ENCODE peak calls at places on chromosome 15, in ten cellular contexts. S is WTC11; O is activated CD4-positive, alpha-beta T cell treated with anti-CD3 and anti-CD28 coated beads, Interleukin-2, amount 50 U/mL, for 24 hours; R is heart right ventricle; E is C1 segment of cervical spinal cord; M is frontal cortex; L is G401; G is AG08395; P is epithelial cell of esophagus; B is NCI-H1092. C is an unnamed sample.
A peak's percentile ranks its signal among the peaks of the same experiment; 100 is the strongest.

GRCh38 chr15:80902298-80902801 is 87.3 kb downstream of the MESD start:
- DNase-seq in S (no peak), O (no peak), R (no peak), E (no peak), M (no peak), L (no peak), G (no peak), P (no peak), B (no peak), C (no peak)

GRCh38 chr15:89780601-89781000 is 4.5 kb downstream of the MESP2 start:
- DNase-seq in S (no peak), O (no peak), R (no peak), E (no peak), M (no peak), L (no peak), G (no peak), P (no peak), B (no peak), C (no peak)

GRCh38 chr15:31302029-31302657 is 24.5 kb upstream of the KLF13 start:
- DNase-seq in S (no peak), O (no peak), R (peak; percentile 3), E (no peak), M (no peak), L (peak; percentile 44), G (no peak), P (no peak), B (no peak), C (no peak)

GRCh38 chr15:85010472-85011209 is 29.0 kb downstream of the PDE8A start:
- DNase-seq in S (no peak), O (no peak), R (no peak), E (no peak), M (no peak), L (no peak), G (peak; percentile 53), P (no peak), B (peak; percentile 15), C (peak; percentile 44)

GRCh38 chr15:44033894-44034293 is 161.2 kb downstream of the FRMD5 start:
- DNase-seq in S (no peak), O (no peak), R (no peak), E (no peak), M (no peak), L (no peak), G (peak; percentile 51), P (peak; percentile 27), B (no peak), C (peak; percentile 53)

GRCh38 chr15:64813075-64813474 is 12.4 kb downstream of the PIF1 start:
- DNase-seq in S (no peak), O (no peak), R (peak; percentile 40), E (no peak), M (no peak), L (no peak), G (no peak), P (peak; percentile 10), B (no peak), C (no peak)

GRCh38 chr15:67796196-67796699 is 29.1 kb upstream of the SKOR1 start:
- DNase-seq in S (no peak), O (no peak), R (no peak), E (no peak), M (no peak), L (no peak), G (no peak), P (no peak), B (no peak), C (no peak)

GRCh38 chr15:47374222-47374621 is 343.1 kb upstream of the SEMA6D start:
- DNase-seq in S (peak; percentile 20), O (no peak), R (no peak), E (no peak), M (no peak), L (no peak), G (peak; percentile 34), P (peak; percentile 60), B (no peak), C (no peak)

GRCh38 chr15:73813071-73813470 is 59.9 kb upstream of the INSYN1 start:
- DNase-seq in S (no peak), O (no peak), R (no peak), E (no peak), M (no peak), L (peak; percentile 96), G (no peak), P (no peak), B (no peak), C (no peak)

GRCh38 chr15:62566248-62566647 is 401.2 kb upstream of the C2CD4B start:
- DNase-seq in S (no peak), O (no peak), R (no peak), E (no peak), M (no peak), L (no peak), G (peak; percentile 21), P (peak; percentile 16), B (no peak), C (no peak)

GRCh38 chr15:60358935-60359672 is 38.7 kb downstream of the ANXA2 start:
- DNase-seq in S (no peak), O (no peak), R (no peak), E (no peak), M (no peak), L (no peak), G (no peak), P (no peak), B (peak; percentile 90), C (peak; percentile 31)

GRCh38 chr15:74265046-74265639 is 29.0 kb downstream of the CCDC33 start:
- DNase-seq in S (peak; percentile 86), O (no peak), R (peak; percentile 31), E (no peak), M (no peak), L (no peak), G (peak; percentile 40), P (peak; percentile 48), B (no peak), C (no peak)

GRCh38 chr15:66931768-66932633 is 133.4 kb upstream of the SMAD3 start:
- DNase-seq in S (peak; percentile 12), O (no peak), R (no peak), E (no peak), M (no peak), L (peak; percentile 74), G (peak; percentile 58), P (peak; percentile 84), B (no peak), C (no peak)

GRCh38 chr15:101070502-101071273 is 151.5 kb downstream of the LRRK1 start:
- DNase-seq in S (no peak), O (no peak), R (no peak), E (no peak), M (no peak), L (no peak), G (peak; percentile 81), P (peak; percentile 77), B (no peak), C (no peak)

C was measured in pons.